ENCODE peak calls at places on chromosomes 2 and 18, in nine cellular contexts. I is HCT116, X is left lung, J is right lobe of liver, W is DND-41, O is A549, Y is lower lobe of right lung, V is body of pancreas, E is K562. M is an unnamed sample.

GRCh38 chr2:66661253-66662173 is 226.6 kb downstream of the MEIS1 start:
- ATAC-seq in O (no peak), V (no peak), Y (no peak), J (peak), E (no peak), I (no peak), W (no peak), X (no peak), M (no peak)

GRCh38 chr2:30932850-30933249 is 125.6 kb upstream of the CAPN13 start:
- ATAC-seq in O (no peak), J (no peak), I (no peak), E (no peak), V (no peak), X (peak), W (peak), Y (no peak), M (no peak)

GRCh38 chr18:76346490-76347130 is 148.4 kb downstream of the ZNF516 start:
- ATAC-seq in J (no peak), E (no peak), I (no peak), O (no peak), W (no peak), Y (no peak), X (no peak), V (no peak), M (no peak)

GRCh38 chr18:63843008-63843407 is 44.5 kb upstream of the SERPINB2 start:
- ATAC-seq in Y (no peak), W (no peak), J (no peak), O (no peak), I (no peak), X (no peak), V (no peak), E (no peak), M (no peak)

GRCh38 chr2:219495531-219496122 is 3.1 kb upstream of the GMPPA start:
- ATAC-seq in O (peak), W (peak), X (no peak), V (no peak), J (no peak), E (peak), Y (no peak), I (peak), M (no peak)

GRCh38 chr2:222611684-222612083 is 44.2 kb downstream of the FARSB start:
- ATAC-seq in O (no peak), J (no peak), V (no peak), W (no peak), E (no peak), I (no peak), Y (no peak), X (no peak), M (no peak)

GRCh38 chr2:217064234-217065103 is 204.6 kb upstream of the TNP1 start:
- ATAC-seq in Y (peak), W (no peak), I (no peak), J (peak), E (no peak), V (no peak), X (peak), O (no peak), M (peak)

GRCh38 chr2:98803747-98804650 is 73.1 kb upstream of the MGAT4A start:
- ATAC-seq in X (no peak), Y (no peak), J (peak), W (no peak), E (no peak), O (no peak), V (peak), I (no peak), M (no peak)

GRCh38 chr18:31420032-31420431 is 27.5 kb upstream of the DSG3 start:
- ATAC-seq in E (peak), X (no peak), J (no peak), I (peak), W (no peak), V (no peak), Y (no peak), O (no peak), M (no peak)

GRCh38 chr2:45105050-45105582 is 95.9 kb upstream of the SIX2 start:
- ATAC-seq in O (no peak), I (no peak), Y (no peak), W (no peak), E (no peak), X (no peak), J (no peak), V (no peak), M (no peak)

GRCh38 chr18:21672868-21673267 is 31.7 kb downstream of the ABHD3 start:
- ATAC-seq in Y (no peak), E (no peak), W (no peak), V (peak), J (no peak), O (peak), X (peak), I (peak), M (peak)

GRCh38 chr2:98909381-98910211 is 26.4 kb downstream of the CRACDL start:
- ATAC-seq in V (peak), J (peak), W (no peak), Y (peak), I (peak), O (peak), X (peak), E (no peak), M (peak)

GRCh38 chr18:45324489-45325111 is 290.7 kb upstream of the SLC14A2 start:
- ATAC-seq in I (no peak), Y (peak), O (no peak), J (peak), X (peak), V (peak), E (no peak), W (no peak), M (peak)

GRCh38 chr2:223235986-223236385 is 184.0 kb downstream of the KCNE4 start:
- ATAC-seq in O (no peak), I (no peak), X (no peak), W (no peak), J (no peak), E (no peak), Y (no peak), V (no peak), M (no peak)

GRCh38 chr2:101581675-101582299 is 106.9 kb upstream of the RFX8 start:
- ATAC-seq in I (no peak), E (no peak), Y (no peak), X (no peak), J (no peak), W (no peak), O (no peak), V (no peak), M (no peak)

GRCh38 chr2:130358420-130359350 is 2.8 kb downstream of the PTPN18 start:
- ATAC-seq in E (no peak), V (no peak), I (no peak), J (no peak), X (no peak), Y (no peak), W (no peak), O (no peak), M (no peak)

GRCh38 chr2:69509750-69510140 is 72.5 kb upstream of the NFU1 start:
- ATAC-seq in X (no peak), W (no peak), J (no peak), V (no peak), E (no peak), O (no peak), I (no peak), Y (no peak), M (no peak)

GRCh38 chr2:238255146-238255545 is 15.3 kb upstream of the HES6 start:
- ATAC-seq in J (no peak), E (no peak), V (no peak), I (no peak), O (no peak), W (no peak), Y (no peak), X (no peak), M (no peak)

GRCh38 chr2:152038451-152038958 is 60.3 kb downstream of the CACNB4 start:
- ATAC-seq in E (no peak), Y (peak), W (no peak), O (peak), J (peak), X (peak), I (no peak), V (no peak), M (peak)

GRCh38 chr2:196125596-196125995 is 45.8 kb downstream of the STK17B start:
- ATAC-seq in J (no peak), W (no peak), O (no peak), X (no peak), V (no peak), Y (no peak), I (no peak), E (no peak), M (no peak)

GRCh38 chr2:230362030-230362691 is 35.2 kb downstream of the SP140L start:
- ATAC-seq in X (no peak), V (no peak), W (peak), J (no peak), Y (no peak), O (no peak), E (no peak), I (no peak), M (no peak)

GRCh38 chr2:101706819-101707177 is 9.3 kb downstream of the MAP4K4 start:
- ATAC-seq in X (no peak), Y (no peak), E (no peak), I (no peak), V (no peak), J (no peak), O (no peak), W (peak), M (no peak)

GRCh38 chr2:241399941-241400922 is 44.1 kb downstream of the FARP2 start:
- ATAC-seq in W (no peak), I (no peak), E (no peak), X (no peak), V (no peak), Y (peak), J (peak), O (peak), M (no peak)

GRCh38 chr2:34031097-34031496 is 432.0 kb upstream of the FAM98A start:
- ATAC-seq in I (no peak), V (no peak), Y (no peak), X (no peak), W (no peak), O (no peak), J (no peak), E (no peak), M (peak)

GRCh38 chr18:25349131-25349925 is 2.6 kb downstream of the ZNF521 start:
- ATAC-seq in E (no peak), J (peak), O (no peak), Y (peak), X (peak), I (no peak), W (no peak), V (no peak), M (peak)
- H3K4me3 ChIP-seq in E (no peak), J (peak), O (peak), Y (peak), X (peak), I (no peak), W (no peak), V (no peak), M (peak)

GRCh38 chr2:150480971-150481830 is 6.3 kb downstream of the RND3 start:
- ATAC-seq in E (no peak), Y (no peak), V (no peak), J (no peak), W (no peak), O (no peak), X (no peak), I (no peak), M (no peak)
- H3K4me3 ChIP-seq in E (no peak), Y (no peak), V (no peak), J (no peak), W (no peak), O (peak), X (no peak), I (peak), M (no peak)

DNA sequence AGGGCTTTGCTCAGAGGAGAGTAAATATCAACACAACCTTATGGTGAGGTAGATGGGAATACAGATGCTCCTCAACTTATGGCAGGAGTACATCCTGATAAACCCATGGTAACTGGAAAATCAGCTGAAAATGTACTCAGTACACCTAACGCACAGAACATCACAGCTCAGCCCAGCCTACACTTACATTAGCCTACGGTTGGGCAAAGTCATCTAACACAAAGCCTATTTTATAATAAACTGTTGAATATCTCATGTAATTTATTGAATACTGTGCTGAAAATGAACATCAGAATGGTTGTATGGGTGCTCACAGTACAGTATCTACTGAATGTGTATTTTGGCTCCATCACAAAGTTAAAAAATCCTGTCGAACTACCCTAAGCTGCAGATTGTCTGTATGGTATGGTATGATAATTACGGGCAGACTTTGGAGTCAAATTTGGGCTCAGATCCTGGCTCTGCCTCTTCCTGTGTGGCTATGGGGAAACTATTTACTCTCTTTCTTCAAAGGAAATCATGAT is 120.3 kb upstream of the LYPD1 start:
- ATAC-seq in I (no peak), J (no peak), V (no peak), Y (no peak), E (no peak), W (no peak), O (no peak), X (no peak), M (no peak)
- H3K4me3 ChIP-seq in I (no peak), J (no peak), V (no peak), Y (no peak), E (no peak), W (no peak), O (no peak), X (no peak), M (no peak)

GRCh38 chr2:1004398-1004797 is 53.7 kb downstream of the SNTG2 start:
- ATAC-seq in V (no peak), X (no peak), W (peak), I (no peak), E (no peak), O (no peak), J (no peak), Y (no peak), M (no peak)
- H3K4me3 ChIP-seq in V (no peak), X (no peak), W (no peak), I (no peak), E (no peak), O (no peak), J (no peak), Y (no peak), M (no peak)

GRCh38 chr18:13589316-13589715 is 137.0 kb downstream of the FAM210A start:
- ATAC-seq in V (no peak), W (no peak), O (no peak), Y (no peak), I (no peak), X (no peak), E (no peak), J (no peak), M (no peak)
- H3K4me3 ChIP-seq in V (no peak), W (no peak), O (no peak), Y (no peak), I (no peak), X (no peak), E (no peak), J (no peak), M (no peak)

GRCh38 chr2:105570757-105571156 is 171.9 kb upstream of the FHL2 start:
- ATAC-seq in V (no peak), X (no peak), Y (no peak), W (no peak), O (peak), J (no peak), E (no peak), I (no peak), M (no peak)
- H3K4me3 ChIP-seq in V (no peak), X (no peak), Y (no peak), W (no peak), O (no peak), J (no peak), E (no peak), I (no peak), M (no peak)

GRCh38 chr18:50301074-50301473 is 13.6 kb upstream of the CXXC1 start:
- ATAC-seq in X (no peak), W (no peak), V (no peak), O (no peak), J (no peak), E (peak), Y (no peak), I (no peak), M (no peak)

GRCh38 chr18:50297621-50298442 is 10.3 kb upstream of the CXXC1 start:
- ATAC-seq in I (no peak), W (no peak), J (peak), Y (peak), O (peak), X (peak), E (no peak), V (peak), M (peak)

GRCh38 chr18:50299626-50300388 is 12.3 kb upstream of the CXXC1 start:
- ATAC-seq in O (no peak), I (no peak), E (no peak), W (no peak), X (no peak), Y (no peak), J (no peak), V (no peak), M (no peak)

GRCh38 chr18:50293039-50293438 is 5.5 kb upstream of the CXXC1 start:
- ATAC-seq in O (no peak), V (peak), E (no peak), J (no peak), I (no peak), X (no peak), Y (no peak), W (no peak), M (no peak)

DNA sequence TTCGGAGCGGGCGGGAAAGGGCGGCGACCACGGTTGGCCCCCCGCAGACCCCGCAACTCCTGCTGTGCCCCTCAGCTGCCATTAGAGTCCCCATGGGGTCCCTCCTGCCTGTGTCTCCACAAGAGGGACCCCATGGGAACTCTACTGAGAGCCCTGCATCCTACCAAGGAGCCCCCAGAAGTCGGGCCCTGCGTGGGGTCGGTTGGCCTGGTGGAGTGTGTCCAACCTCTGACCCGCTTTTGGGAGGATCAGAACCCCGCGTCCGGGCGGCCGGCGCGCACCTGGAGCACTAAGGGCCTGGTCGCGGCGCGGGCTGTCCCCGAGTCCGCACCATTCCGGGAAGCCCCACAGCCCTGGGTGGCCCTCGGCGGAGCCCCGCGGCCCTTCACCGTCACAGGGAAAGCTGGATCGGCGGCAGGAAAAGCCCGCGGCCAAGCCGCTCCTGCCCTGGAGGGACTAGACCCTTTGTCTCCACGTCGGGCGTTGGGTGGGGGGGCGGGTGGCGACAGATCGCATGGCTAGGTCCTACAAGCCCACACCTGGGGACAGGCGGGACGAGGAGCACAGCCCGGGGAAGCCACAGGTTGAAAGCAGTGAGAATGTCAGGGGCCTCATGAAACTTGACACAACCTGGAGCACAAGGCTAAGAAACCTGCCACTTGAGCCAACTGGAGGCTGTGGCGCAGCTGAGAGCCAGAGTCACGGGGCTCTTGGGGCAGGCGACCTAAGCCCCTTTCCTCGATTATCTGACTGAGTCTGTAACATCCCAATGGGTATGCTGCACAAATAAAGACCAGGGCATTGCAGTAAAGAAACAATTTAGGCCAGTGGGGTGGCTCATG is 11.2 kb upstream of the CXXC1 start:
- ATAC-seq in Y (peak), I (no peak), O (no peak), E (no peak), J (peak), X (peak), V (no peak), W (no peak), M (no peak)
- H3K4me3 ChIP-seq in Y (peak), I (no peak), O (no peak), E (no peak), J (peak), X (peak), V (no peak), W (no peak), M (no peak)

M was measured in gastroesophageal sphincter.